ENCODE peak calls at places on chromosomes 7 and 10, in nine cellular contexts. I, K, Y, U, W, H, Z, G and L are unnamed samples.

GRCh38 chr7:155538293-155538692 is 8.1 kb downstream of the CNPY1 start:
- DNase-seq in I (no peak), K (no peak), Y (no peak), U (no peak), W (no peak), H (no peak), Z (no peak), G (no peak), L (no peak)

GRCh38 chr10:121596668-121597503 is 1.4 kb downstream of the FGFR2 start:
- DNase-seq in I (peak), K (peak), Y (no peak), U (no peak), W (no peak), H (peak), Z (no peak), G (no peak), L (no peak)

GRCh38 chr7:69399038-69399800 is 199.1 kb upstream of the AUTS2 start:
- DNase-seq in I (no peak), K (no peak), Y (no peak), U (no peak), W (no peak), H (no peak), Z (peak), G (no peak), L (no peak)

GRCh38 chr10:102948786-102949185 is 30.7 kb downstream of the CNNM2 start:
- DNase-seq in I (no peak), K (no peak), Y (no peak), U (no peak), W (no peak), H (no peak), Z (no peak), G (no peak), L (no peak)

GRCh38 chr7:28410628-28411578 is 1.4 kb upstream of the CREB5 start:
- DNase-seq in I (no peak), K (peak), Y (no peak), U (peak), W (no peak), H (peak), Z (no peak), G (peak), L (no peak)

GRCh38 chr7:2589341-2589740 is 30.6 kb downstream of the IQCE start:
- DNase-seq in I (no peak), K (no peak), Y (no peak), U (no peak), W (no peak), H (no peak), Z (no peak), G (no peak), L (no peak)

GRCh38 chr10:3828404-3829192 is 43.6 kb upstream of the KLF6 start:
- DNase-seq in I (no peak), K (peak), Y (no peak), U (no peak), W (peak), H (peak), Z (no peak), G (peak), L (no peak)

GRCh38 chr7:17520941-17521340 is 222.5 kb downstream of the AHR start:
- DNase-seq in I (no peak), K (no peak), Y (no peak), U (no peak), W (no peak), H (no peak), Z (no peak), G (no peak), L (no peak)

GRCh38 chr7:140604760-140605159 is 35.9 kb downstream of the DENND2A start:
- DNase-seq in I (no peak), K (no peak), Y (no peak), U (peak), W (no peak), H (no peak), Z (no peak), G (no peak), L (no peak)

GRCh38 chr10:13422800-13423199 is 74.7 kb upstream of the SEPHS1 start:
- DNase-seq in I (no peak), K (no peak), Y (no peak), U (no peak), W (no peak), H (no peak), Z (no peak), G (no peak), L (no peak)

GRCh38 chr10:3235395-3235794 is 62.8 kb upstream of the PITRM1 start:
- DNase-seq in I (no peak), K (no peak), Y (no peak), U (no peak), W (no peak), H (no peak), Z (no peak), G (no peak), L (no peak)

GRCh38 chr7:137875746-137876145 is 29.0 kb upstream of the DGKI start:
- DNase-seq in I (no peak), K (no peak), Y (no peak), U (no peak), W (no peak), H (no peak), Z (no peak), G (no peak), L (no peak)

GRCh38 chr7:30598121-30598876 is 3.6 kb downstream of the GARS1 start:
- DNase-seq in I (no peak), K (no peak), Y (no peak), U (no peak), W (no peak), H (no peak), Z (no peak), G (no peak), L (no peak)

GRCh38 chr7:116577320-116577871 is 52.6 kb downstream of the CAV1 start:
- DNase-seq in I (no peak), K (no peak), Y (no peak), U (no peak), W (no peak), H (no peak), Z (no peak), G (peak), L (no peak)

GRCh38 chr7:78280276-78280675 is 481.7 kb downstream of the PHTF2 start:
- DNase-seq in I (no peak), K (no peak), Y (no peak), U (no peak), W (no peak), H (no peak), Z (no peak), G (peak), L (no peak)

GRCh38 chr7:132077986-132078385 is 498.3 kb downstream of the PLXNA4 start:
- DNase-seq in I (no peak), K (peak), Y (no peak), U (no peak), W (no peak), H (no peak), Z (no peak), G (no peak), L (no peak)

GRCh38 chr10:72074413-72075183 is 13.8 kb downstream of the SPOCK2 start:
- DNase-seq in I (peak), K (no peak), Y (no peak), U (no peak), W (no peak), H (no peak), Z (no peak), G (no peak), L (no peak)

GRCh38 chr10:25075825-25076224 is 59.4 kb downstream of the THNSL1 start:
- DNase-seq in I (no peak), K (no peak), Y (no peak), U (no peak), W (no peak), H (no peak), Z (no peak), G (no peak), L (no peak)

GRCh38 chr10:133537551-133538545 is 10.7 kb downstream of the CYP2E1 start:
- DNase-seq in I (no peak), K (no peak), Y (no peak), U (no peak), W (no peak), H (no peak), Z (no peak), G (no peak), L (no peak)

GRCh38 chr10:87090779-87091178 is 3.9 kb downstream of the GLUD1 start:
- DNase-seq in I (no peak), K (no peak), Y (no peak), U (no peak), W (no peak), H (no peak), Z (no peak), G (peak), L (no peak)

GRCh38 chr10:33273295-33274002 is 61.0 kb downstream of the NRP1 start:
- DNase-seq in I (peak), K (peak), Y (no peak), U (peak), W (no peak), H (peak), Z (peak), G (peak), L (no peak)
- TF ChIP-seq POLR2A in I (no peak), K (no peak), Y (no peak), U (no peak), W (no peak), H (no peak), Z (no peak), G (peak), L (no peak)

DNA sequence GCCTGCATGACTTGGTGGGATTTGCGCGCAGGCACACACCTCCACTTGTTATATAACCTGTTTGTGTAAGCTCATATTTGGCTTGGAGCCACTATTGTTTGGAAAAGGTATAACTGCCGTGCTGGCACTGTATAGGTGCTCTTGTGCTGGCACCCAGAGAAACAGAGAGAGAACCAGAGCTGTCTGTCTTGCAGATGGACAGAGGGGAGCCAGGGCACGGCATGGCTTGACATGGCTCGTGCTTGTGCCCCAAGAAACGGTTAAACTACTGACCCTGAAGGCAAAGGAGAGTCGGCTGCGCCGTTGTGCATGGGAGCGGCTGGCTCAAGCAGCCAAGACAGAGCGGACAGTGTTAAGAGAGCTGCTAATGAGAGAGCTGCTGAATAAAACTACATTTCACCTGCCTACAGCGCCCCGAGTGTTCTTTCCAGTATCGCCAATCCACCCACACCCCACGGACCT is 23.2 kb downstream of the RAPGEF5 start:
- DNase-seq in I (peak), K (no peak), Y (no peak), U (no peak), W (no peak), H (no peak), Z (no peak), G (no peak), L (no peak)
- TF ChIP-seq POLR2A in I (no peak), K (no peak), Y (no peak), U (no peak), W (no peak), H (no peak), Z (no peak), G (no peak), L (no peak)

GRCh38 chr7:100219271-100219737 is 445 bp upstream of the PVRIG start:
- DNase-seq in I (no peak), K (peak), Y (no peak), U (no peak), W (no peak), H (no peak), Z (no peak), G (no peak), L (no peak)
- TF ChIP-seq POLR2A in I (no peak), K (no peak), Y (peak), U (no peak), W (no peak), H (no peak), Z (no peak), G (no peak), L (no peak)

GRCh38 chr10:43573250-43574034 is 974 bp downstream of the ZNF239 start:
- DNase-seq in I (no peak), K (no peak), Y (no peak), U (no peak), W (no peak), H (no peak), Z (no peak), G (no peak), L (no peak)

GRCh38 chr10:43576062-43576461 is 1.6 kb upstream of the ZNF239 start:
- DNase-seq in I (no peak), K (no peak), Y (no peak), U (no peak), W (no peak), H (no peak), Z (no peak), G (no peak), L (no peak)

GRCh38 chr10:43574906-43575305 is 490 bp upstream of the ZNF239 start:
- DNase-seq in I (no peak), K (no peak), Y (no peak), U (no peak), W (no peak), H (peak), Z (no peak), G (no peak), L (no peak)

GRCh38 chr10:43576580-43576979 is 2.2 kb upstream of the ZNF239 start:
- DNase-seq in I (no peak), K (no peak), Y (no peak), U (no peak), W (no peak), H (no peak), Z (no peak), G (no peak), L (no peak)

GRCh38 chr10:43574035-43574892 is at the start of gene ZNF239:
- DNase-seq in I (peak), K (peak), Y (peak), U (peak), W (peak), H (peak), Z (no peak), G (peak), L (peak)
- TF ChIP-seq POLR2A in I (no peak), K (no peak), Y (no peak), U (no peak), W (no peak), H (peak), Z (no peak), G (no peak), L (no peak)

GRCh38 chr10:95601116-95601719 is 40.0 kb upstream of the SORBS1 start:
- DNase-seq in I (peak), K (peak), Y (peak), U (peak), W (peak), H (peak), Z (peak), G (peak), L (peak)
- TF ChIP-seq POLR2A in I (no peak), K (no peak), Y (no peak), U (no peak), W (no peak), H (no peak), Z (no peak), G (no peak), L (no peak)

GRCh38 chr10:89391882-89392756 is at the start of gene IFIT1:
- DNase-seq in I (no peak), K (peak), Y (no peak), U (peak), W (no peak), H (peak), Z (peak), G (peak), L (peak)
- TF ChIP-seq POLR2A in I (peak), K (peak), Y (peak), U (no peak), W (peak), H (no peak), Z (no peak), G (no peak), L (peak)

GRCh38 chr10:14952851-14953451 is 945 bp downstream of the DCLRE1C start:
- DNase-seq in I (no peak), K (no peak), Y (no peak), U (no peak), W (no peak), H (no peak), Z (no peak), G (no peak), L (no peak)

GRCh38 chr10:14953452-14954000 is 370 bp downstream of the DCLRE1C start:
- DNase-seq in I (no peak), K (peak), Y (peak), U (peak), W (peak), H (no peak), Z (peak), G (peak), L (peak)

GRCh38 chr10:14954934-14955333 is 1.0 kb upstream of the DCLRE1C start:
- DNase-seq in I (no peak), K (no peak), Y (no peak), U (no peak), W (no peak), H (no peak), Z (no peak), G (no peak), L (no peak)

GRCh38 chr10:14958872-14959220 is 342 bp upstream of the MEIG1 start:
- DNase-seq in I (no peak), K (no peak), Y (no peak), U (no peak), W (no peak), H (no peak), Z (no peak), G (no peak), L (no peak)

GRCh38 chr10:14954001-14954770 is at the start of gene DCLRE1C:
- DNase-seq in I (peak), K (peak), Y (peak), U (peak), W (peak), H (peak), Z (peak), G (peak), L (peak)
- TF ChIP-seq POLR2A in I (peak), K (no peak), Y (peak), U (peak), W (peak), H (no peak), Z (peak), G (peak), L (peak)

DNA sequence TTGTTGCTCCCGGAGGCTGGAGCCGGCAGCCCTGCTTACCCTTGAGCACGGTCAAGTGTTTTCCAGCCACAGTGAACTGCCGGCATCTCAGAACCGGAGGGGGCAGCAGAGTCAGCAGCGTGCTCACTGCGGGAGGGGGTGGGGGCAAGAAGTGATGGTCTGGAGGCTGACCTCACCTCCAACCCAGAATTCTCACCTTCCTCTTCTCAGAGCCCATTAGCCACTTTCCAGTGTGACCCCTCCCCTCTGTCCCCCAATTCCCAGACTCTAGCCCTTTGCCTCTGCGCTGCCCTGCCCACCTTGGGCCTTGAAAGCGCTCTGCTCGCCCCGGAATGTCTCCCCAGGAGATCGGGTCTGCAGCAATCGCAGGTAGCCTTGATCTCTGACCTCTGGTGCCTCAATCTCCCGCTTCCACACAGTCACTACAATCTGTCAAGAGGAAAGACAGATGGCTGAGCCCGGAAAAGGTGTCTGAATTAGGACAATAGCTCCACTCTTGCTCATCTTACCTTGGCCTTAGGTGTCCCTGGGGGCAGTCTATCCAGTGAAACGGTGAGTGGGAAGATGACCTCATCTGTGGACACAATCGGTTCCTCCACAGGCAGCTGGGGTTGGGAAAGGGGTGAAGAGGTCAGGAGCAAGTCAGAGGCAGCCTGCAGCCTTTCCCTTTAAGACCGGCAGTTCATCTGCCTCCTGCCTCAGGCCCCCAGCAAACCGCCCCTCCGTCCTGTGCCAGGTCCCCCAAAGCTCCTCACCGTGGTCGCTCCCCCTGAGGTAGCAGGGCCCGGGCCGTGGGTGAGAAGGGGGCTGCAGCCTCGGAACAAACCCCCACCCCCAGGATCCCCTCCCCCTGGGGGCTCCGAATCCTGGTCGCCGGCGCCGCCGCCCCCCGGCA is 942 bp downstream of the TRAPPC14 start:
- DNase-seq in I (no peak), K (peak), Y (no peak), U (peak), W (no peak), H (no peak), Z (peak), G (peak), L (no peak)
- TF ChIP-seq POLR2A in I (peak), K (no peak), Y (no peak), U (no peak), W (no peak), H (no peak), Z (no peak), G (no peak), L (no peak)